ENCODE peak calls at places on chromosomes 4 and X, in four cellular contexts. One of them, this sample, is unnamed.

GRCh38 chrX:4239650-4240540 is 526.4 kb upstream of the PRKX start:
- DNase-seq in kidney epithelial cell: no peak
- DNase-seq in neural progenitor cell: no peak
- DNase-seq in psoas muscle: no peak
- DNase-seq in this sample: no peak

GRCh38 chr4:16032871-16033505 is 50.8 kb downstream of the PROM1 start:
- DNase-seq in psoas muscle: no peak
- DNase-seq in neural progenitor cell: peak; percentile 69
- DNase-seq in kidney epithelial cell: peak; percentile 43
- DNase-seq in this sample: peak; percentile 12

GRCh38 chrX:140034916-140035315 is 69.6 kb upstream of the CXorf66 start:
- DNase-seq in kidney epithelial cell: no peak
- DNase-seq in psoas muscle: no peak
- DNase-seq in neural progenitor cell: peak; percentile 37
- DNase-seq in this sample: no peak

GRCh38 chr4:68954126-68954525 is 2.5 kb upstream of the UGT2A3 start:
- DNase-seq in psoas muscle: no peak
- DNase-seq in neural progenitor cell: no peak
- DNase-seq in kidney epithelial cell: no peak
- DNase-seq in this sample: no peak

GRCh38 chr4:56976878-56977320 is 507 bp downstream of the NOA1 start:
- DNase-seq in kidney epithelial cell: no peak
- DNase-seq in neural progenitor cell: peak; percentile 64
- DNase-seq in psoas muscle: no peak
- DNase-seq in this sample: no peak

GRCh38 chr4:180827193-180827592 is 1416.0 kb upstream of the TENM3 start:
- DNase-seq in psoas muscle: no peak
- DNase-seq in neural progenitor cell: no peak
- DNase-seq in kidney epithelial cell: no peak
- DNase-seq in this sample: no peak

GRCh38 chrX:51803833-51804232 is 60.6 kb downstream of the GSPT2 start:
- DNase-seq in psoas muscle: no peak
- DNase-seq in neural progenitor cell: no peak
- DNase-seq in kidney epithelial cell: no peak
- DNase-seq in this sample: no peak

GRCh38 chr4:6641971-6642320 is 1.5 kb downstream of the MRFAP1 start:
- DNase-seq in psoas muscle: no peak
- DNase-seq in kidney epithelial cell: no peak
- DNase-seq in neural progenitor cell: peak; percentile 43
- DNase-seq in this sample: no peak

GRCh38 chrX:6226646-6227444 is 1.8 kb downstream of the NLGN4X start:
- DNase-seq in kidney epithelial cell: no peak
- DNase-seq in neural progenitor cell: peak; percentile 48
- DNase-seq in psoas muscle: no peak
- DNase-seq in this sample: no peak

GRCh38 chr4:85968945-85969830 is 390.7 kb downstream of the MAPK10 start:
- DNase-seq in kidney epithelial cell: peak; percentile 18
- DNase-seq in neural progenitor cell: peak; percentile 57
- DNase-seq in psoas muscle: no peak
- DNase-seq in this sample: no peak

GRCh38 chr4:174522183-174523002 is at the start of gene HPGD:
- DNase-seq in psoas muscle: peak; percentile 58
- DNase-seq in neural progenitor cell: peak; percentile 71
- DNase-seq in kidney epithelial cell: no peak
- DNase-seq in this sample: no peak

GRCh38 chr4:74996996-74997395 is 64.1 kb downstream of the PARM1 start:
- DNase-seq in psoas muscle: no peak
- DNase-seq in neural progenitor cell: no peak
- DNase-seq in kidney epithelial cell: no peak
- DNase-seq in this sample: no peak

GRCh38 chr4:18815779-18816173 is 794.2 kb upstream of the LCORL start:
- DNase-seq in psoas muscle: no peak
- DNase-seq in kidney epithelial cell: no peak
- DNase-seq in neural progenitor cell: peak; percentile 7
- DNase-seq in this sample: no peak

GRCh38 chr4:168475745-168476144 is 4.5 kb downstream of the DDX60L start:
- DNase-seq in kidney epithelial cell: no peak
- DNase-seq in psoas muscle: no peak
- DNase-seq in neural progenitor cell: peak; percentile 38
- DNase-seq in this sample: no peak

GRCh38 chrX:136047969-136048368 is 62.7 kb downstream of the SLC9A6 start:
- DNase-seq in psoas muscle: no peak
- DNase-seq in neural progenitor cell: no peak
- DNase-seq in kidney epithelial cell: no peak
- DNase-seq in this sample: no peak

GRCh38 chrX:22520128-22520828 is 247.6 kb downstream of the CBLL2 start:
- DNase-seq in psoas muscle: no peak
- DNase-seq in kidney epithelial cell: no peak
- DNase-seq in neural progenitor cell: no peak
- DNase-seq in this sample: no peak

DNA sequence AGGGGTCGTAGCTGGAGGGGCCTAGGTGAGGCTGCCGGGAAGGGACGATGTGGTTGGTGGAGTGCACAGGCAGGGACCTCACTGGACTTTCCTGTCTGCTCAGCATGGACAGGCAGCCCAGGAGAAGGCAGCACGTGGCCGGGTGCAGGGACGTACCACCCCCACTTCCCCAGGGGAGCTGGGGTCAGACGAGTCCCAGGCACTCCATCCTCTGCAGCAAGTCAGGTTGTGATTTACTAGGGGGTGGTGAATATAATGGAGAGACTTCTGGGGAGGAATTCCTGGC is 1.5 kb upstream of the CTBP1 start:
- DNase-seq in psoas muscle: peak; percentile 13
- DNase-seq in kidney epithelial cell: no peak
- DNase-seq in neural progenitor cell: no peak
- DNase-seq in this sample: no peak
- H3K4me3 ChIP-seq in psoas muscle: peak overlapping the region; percentile 87
- H3K4me3 ChIP-seq in kidney epithelial cell: no peak overlapping the region
- H3K4me3 ChIP-seq in neural progenitor cell: no peak overlapping the region
- H3K4me3 ChIP-seq in this sample: no peak overlapping the region

DNA sequence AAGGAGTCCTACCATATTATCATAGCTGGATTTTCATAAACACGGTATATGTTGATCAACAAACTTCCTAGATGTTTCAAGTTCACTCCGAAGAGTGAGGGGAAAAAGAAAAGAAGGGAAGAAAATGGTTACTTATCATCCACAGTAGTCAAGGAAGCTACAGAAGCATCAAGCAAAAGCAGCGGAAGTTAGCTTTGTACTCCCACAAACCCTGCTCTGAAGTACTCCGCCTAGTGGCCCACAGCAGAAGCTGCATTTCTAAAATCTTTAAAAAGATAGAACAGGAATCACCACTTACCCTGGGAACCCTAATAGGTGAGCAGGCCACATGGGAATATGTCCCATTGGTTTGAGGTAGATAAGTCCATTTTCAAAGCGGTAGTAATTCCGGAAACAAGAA is 28.5 kb upstream of the FRG1 start:
- DNase-seq in neural progenitor cell: peak; percentile 5
- DNase-seq in psoas muscle: no peak
- DNase-seq in kidney epithelial cell: no peak
- DNase-seq in this sample: no peak
- TF ChIP-seq CTCF in neural progenitor cell: peak; percentile 60
- TF ChIP-seq CTCF in psoas muscle: no peak
- TF ChIP-seq CTCF in kidney epithelial cell: peak; percentile 48
- TF ChIP-seq CTCF in this sample: peak; percentile 26

DNA sequence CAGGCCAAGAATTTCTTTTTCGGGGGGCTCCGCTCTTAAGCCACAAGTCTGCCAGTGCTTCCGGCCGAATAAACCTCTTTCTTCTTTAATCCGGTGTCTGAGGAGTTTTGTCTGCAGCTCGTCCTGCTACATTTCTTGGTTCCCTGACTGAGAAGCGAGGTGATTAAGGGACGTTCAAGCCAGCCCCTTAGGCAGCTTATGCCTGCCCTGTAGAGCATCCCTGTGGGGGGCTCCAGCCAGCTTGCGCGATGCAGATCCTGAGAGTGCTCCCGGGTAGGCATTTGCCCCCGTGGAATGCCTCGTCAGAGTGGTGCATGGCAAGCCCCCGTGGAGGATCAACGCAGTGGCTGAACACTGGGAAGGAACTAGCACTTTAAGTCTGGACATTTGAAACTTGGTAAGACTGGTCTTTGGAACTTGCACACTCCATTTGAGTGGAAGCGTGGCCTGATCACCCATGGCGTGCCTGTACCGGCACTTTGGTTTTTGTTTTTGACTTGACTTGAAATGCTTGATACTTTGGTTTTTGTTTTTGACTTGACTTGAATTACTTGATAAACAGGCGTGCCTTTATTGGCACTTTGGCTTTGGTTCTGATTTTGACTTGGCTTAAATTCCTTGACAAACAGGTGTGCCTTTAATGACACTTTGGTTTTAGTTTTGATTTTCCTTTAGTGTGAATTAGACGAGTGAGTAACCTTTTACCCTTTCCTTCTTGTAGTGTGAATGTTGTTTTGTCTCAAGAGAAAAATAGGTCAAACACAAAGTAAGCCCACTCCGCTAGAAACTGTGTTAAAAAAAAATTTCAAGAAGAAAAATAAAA is 6.1 kb downstream of the ACOX3 start:
- DNase-seq in kidney epithelial cell: no peak
- DNase-seq in neural progenitor cell: peak; percentile 71
- DNase-seq in psoas muscle: no peak
- DNase-seq in this sample: no peak
- H3K4me3 ChIP-seq in kidney epithelial cell: no peak overlapping the region
- H3K4me3 ChIP-seq in neural progenitor cell: no peak overlapping the region
- H3K4me3 ChIP-seq in psoas muscle: no peak overlapping the region
- H3K4me3 ChIP-seq in this sample: no peak overlapping the region

DNA sequence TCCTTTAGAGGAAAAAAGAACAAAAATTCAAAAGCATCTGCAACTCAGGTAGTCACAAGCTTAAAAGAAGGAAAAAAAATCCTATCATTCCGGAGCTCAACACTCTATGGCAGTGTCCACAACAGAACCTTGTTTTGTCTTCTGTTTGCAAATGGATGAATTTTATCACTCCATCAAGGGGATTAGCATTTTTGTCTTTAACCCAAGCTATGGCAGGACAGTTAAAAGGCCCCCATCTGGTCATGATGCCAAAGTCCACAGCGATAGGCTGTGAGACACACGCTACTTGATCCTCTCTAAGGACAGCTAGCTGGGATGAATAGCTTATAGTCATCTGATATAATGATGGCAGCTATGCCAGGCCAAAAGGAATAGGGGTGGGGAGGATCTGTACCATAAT is 16.6 kb downstream of the AMER1 start:
- DNase-seq in psoas muscle: no peak
- DNase-seq in neural progenitor cell: no peak
- DNase-seq in kidney epithelial cell: no peak
- DNase-seq in this sample: no peak
- TF ChIP-seq CTCF in psoas muscle: no peak
- TF ChIP-seq CTCF in neural progenitor cell: no peak
- TF ChIP-seq CTCF in kidney epithelial cell: no peak
- TF ChIP-seq CTCF in this sample: no peak

This sample was measured in AG04449.